ENCODE peak calls at places on chromosomes 13 and 19, in seven cellular contexts. Y is Panc1, O is AG04450, Z is IMR-90, E is pancreas, F is cardiac muscle cell, V is tibial artery. B is an unnamed sample.

GRCh38 chr19:48638831-48639381 is 1.7 kb upstream of the DBP start:
- DNase-seq in F (no peak), Y (no peak), V (peak; percentile 73), O (no peak), E (peak; percentile 65), Z (no peak), B (no peak)

GRCh38 chr13:46603165-46603603 is 50.2 kb downstream of the LRCH1 start:
- DNase-seq in O (no peak), Y (no peak), E (no peak), F (peak; percentile 44), V (no peak), Z (no peak), B (no peak)

GRCh38 chr19:16398530-16399241 is 73.1 kb downstream of the EPS15L1 start:
- DNase-seq in O (no peak), E (no peak), Y (no peak), F (peak; percentile 53), V (no peak), Z (peak; percentile 12), B (no peak)

GRCh38 chr13:34587586-34587985 is 354.5 kb upstream of the NBEA start:
- DNase-seq in O (no peak), E (no peak), F (peak; percentile 35), Y (no peak), V (no peak), Z (no peak), B (no peak)

GRCh38 chr13:79481685-79482052 is 714 bp downstream of the NDFIP2 start:
- DNase-seq in E (no peak), Y (no peak), O (no peak), Z (no peak), V (no peak), F (no peak), B (no peak)

GRCh38 chr13:21812192-21812626 is 141.3 kb downstream of the FGF9 start:
- DNase-seq in O (no peak), F (no peak), E (no peak), Y (no peak), V (no peak), Z (no peak), B (no peak)

GRCh38 chr13:66036024-66036614 is 1194.0 kb downstream of the PCDH9 start:
- DNase-seq in O (no peak), V (no peak), F (peak; percentile 38), Z (peak; percentile 4), E (no peak), Y (no peak), B (no peak)

GRCh38 chr13:53201454-53202225 is 173.0 kb downstream of the OLFM4 start:
- DNase-seq in Y (no peak), E (peak; percentile 76), O (no peak), Z (no peak), V (no peak), F (peak; percentile 7), B (no peak)

GRCh38 chr19:29454109-29454508 is 71.7 kb upstream of the VSTM2B start:
- DNase-seq in O (no peak), F (no peak), Z (no peak), Y (no peak), E (no peak), V (no peak), B (peak; percentile 7)

GRCh38 chr13:70758932-70759331 is 650.7 kb upstream of the KLHL1 start:
- DNase-seq in Z (no peak), V (no peak), F (no peak), E (no peak), Y (no peak), O (no peak), B (no peak)

GRCh38 chr13:110950356-110950755 is 35.5 kb upstream of the ANKRD10 start:
- DNase-seq in Z (no peak), E (no peak), Y (no peak), O (no peak), F (no peak), V (no peak), B (no peak)

GRCh38 chr13:49569993-49570689 is 15.2 kb downstream of the RCBTB1 start:
- DNase-seq in E (no peak), Z (no peak), Y (no peak), V (no peak), O (no peak), F (no peak), B (no peak)

GRCh38 chr13:110759710-110760109 is 46.2 kb downstream of the ING1 start:
- DNase-seq in F (peak; percentile 63), E (no peak), O (no peak), Y (no peak), Z (peak; percentile 87), V (no peak), B (no peak)

GRCh38 chr13:47898080-47898479 is 103.0 kb downstream of the SUCLA2 start:
- DNase-seq in E (no peak), V (no peak), F (no peak), Z (no peak), Y (no peak), O (no peak), B (no peak)

GRCh38 chr13:114282143-114282685 is 813 bp downstream of the UPF3A start:
- DNase-seq in O (no peak), F (no peak), V (peak; percentile 70), E (peak; percentile 75), Z (peak; percentile 65), Y (no peak), B (peak; percentile 39)

GRCh38 chr19:7562646-7563393 is 27.3 kb downstream of the PNPLA6 start:
- DNase-seq in F (peak; percentile 12), Z (no peak), Y (no peak), E (no peak), V (no peak), O (no peak), B (no peak)

GRCh38 chr19:1837625-1838105 is 10.6 kb downstream of the REXO1 start:
- DNase-seq in O (no peak), V (no peak), E (peak; percentile 84), Z (no peak), F (peak; percentile 38), Y (no peak), B (no peak)

DNA sequence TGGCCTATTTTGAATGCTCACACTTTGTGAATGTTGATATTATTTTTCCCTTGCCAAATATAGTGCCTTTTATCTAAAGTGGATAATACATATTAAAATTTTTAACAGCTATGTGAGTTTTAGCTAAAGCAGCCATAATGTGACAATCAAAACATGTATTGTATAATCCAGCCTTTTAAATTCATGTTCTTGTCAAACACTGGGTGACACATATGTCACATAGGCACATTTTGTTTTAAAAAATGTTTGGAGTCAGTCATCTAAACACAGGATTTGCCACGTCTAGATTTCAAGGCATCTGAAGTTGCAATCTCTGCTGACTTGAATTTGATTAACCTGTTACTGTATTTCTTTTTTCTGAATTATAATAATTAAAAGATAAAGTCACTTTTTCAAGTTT is 1256.5 kb downstream of the SLITRK1 start:
- DNase-seq in E (no peak), Z (no peak), F (no peak), O (no peak), Y (no peak), V (no peak), B (no peak)
- TF ChIP-seq CTCF in E (no peak), Z (no peak), F (no peak), O (no peak), Y (no peak), V (no peak), B (no peak)

DNA sequence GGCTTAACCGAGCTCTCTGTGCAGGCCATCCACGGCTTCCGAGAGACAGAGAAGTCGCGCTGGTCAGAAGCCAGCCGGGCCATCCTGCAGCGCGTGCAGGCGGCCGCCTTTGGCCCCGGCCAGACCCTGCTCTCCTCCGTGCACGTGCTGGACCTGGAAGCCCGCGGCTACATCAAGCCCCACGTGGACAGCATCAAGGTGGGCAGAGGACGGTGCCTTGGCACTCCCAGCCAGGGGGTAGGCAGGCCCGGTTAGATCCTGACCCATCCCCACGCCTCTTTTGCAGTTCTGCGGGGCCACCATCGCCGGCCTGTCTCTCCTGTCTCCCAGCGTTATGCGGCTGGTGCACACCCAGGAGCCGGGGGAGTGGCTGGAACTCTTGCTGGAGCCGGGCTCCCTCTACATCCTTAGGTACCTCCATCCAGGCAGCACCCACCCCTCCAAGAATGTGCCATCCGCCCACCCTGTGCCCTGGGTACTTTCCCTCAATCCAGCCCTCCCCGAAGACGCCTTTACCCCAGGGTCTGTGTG is 1.5 kb downstream of the PSPN start:
- DNase-seq in Z (no peak), Y (no peak), F (no peak), O (no peak), V (no peak), E (peak; percentile 61), B (no peak)
- H3K4me3 ChIP-seq in Z (no peak overlapping the region), Y (peak overlapping the region; percentile 38), F (no peak overlapping the region), O (peak overlapping the region; percentile 64), V (peak overlapping the region; percentile 88), E (no peak overlapping the region), B (no peak overlapping the region)

DNA sequence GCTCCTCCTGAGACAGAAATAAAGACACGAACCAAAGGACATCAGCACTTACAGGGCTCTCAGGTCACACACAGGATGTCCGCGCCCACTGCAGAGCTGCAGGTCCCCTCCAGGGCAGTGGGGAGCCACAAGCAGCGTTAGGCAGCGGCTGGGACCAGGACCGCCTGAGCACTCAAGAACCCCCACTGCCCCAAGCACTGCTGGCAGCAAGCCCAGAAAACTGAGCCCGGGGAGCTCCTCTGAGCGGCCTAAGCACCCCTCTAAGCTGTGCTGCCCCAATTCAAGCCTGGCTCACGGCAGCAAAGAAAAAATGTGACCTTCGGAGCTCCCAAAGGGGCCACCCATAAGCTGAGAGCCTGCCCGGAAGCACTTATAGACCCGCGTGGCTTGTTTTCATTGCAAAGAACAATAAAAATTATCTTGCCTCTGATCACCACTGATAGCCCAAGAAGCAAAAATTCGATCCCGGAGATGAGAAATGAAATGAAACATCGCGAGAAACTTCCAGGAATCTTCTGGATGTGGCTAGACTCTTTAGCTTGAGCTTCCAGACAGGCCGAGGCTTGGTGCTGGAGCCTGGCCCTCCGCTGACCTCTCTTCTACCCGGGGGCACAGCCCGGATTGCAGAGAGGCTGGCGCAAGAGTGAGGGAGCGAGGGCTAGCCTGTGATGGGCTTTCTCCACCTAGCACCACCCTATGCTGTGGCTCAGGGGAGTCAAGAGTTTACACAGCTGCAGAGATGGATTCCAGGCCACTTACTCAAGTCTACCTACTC is 6.3 kb downstream of the DPP9 start:
- DNase-seq in Z (peak; percentile 70), O (no peak), V (no peak), E (no peak), Y (no peak), F (peak; percentile 54), B (peak; percentile 73)
- H3K27ac ChIP-seq in Z (no peak overlapping the region), O (peak overlapping the region; percentile 39), V (no peak overlapping the region), E (no peak overlapping the region), Y (peak overlapping the region; percentile 78), F (no peak overlapping the region), B (peak overlapping the region; percentile 61)

GRCh38 chr19:15074371-15074770 is 7.6 kb upstream of the OR1I1 start:
- DNase-seq in Y (no peak), O (no peak), V (no peak), Z (no peak), F (peak; percentile 8), E (no peak), B (no peak)

GRCh38 chr19:15075801-15076200 is 6.2 kb upstream of the OR1I1 start:
- DNase-seq in V (no peak), O (no peak), F (no peak), E (no peak), Z (no peak), Y (no peak), B (no peak)

DNA sequence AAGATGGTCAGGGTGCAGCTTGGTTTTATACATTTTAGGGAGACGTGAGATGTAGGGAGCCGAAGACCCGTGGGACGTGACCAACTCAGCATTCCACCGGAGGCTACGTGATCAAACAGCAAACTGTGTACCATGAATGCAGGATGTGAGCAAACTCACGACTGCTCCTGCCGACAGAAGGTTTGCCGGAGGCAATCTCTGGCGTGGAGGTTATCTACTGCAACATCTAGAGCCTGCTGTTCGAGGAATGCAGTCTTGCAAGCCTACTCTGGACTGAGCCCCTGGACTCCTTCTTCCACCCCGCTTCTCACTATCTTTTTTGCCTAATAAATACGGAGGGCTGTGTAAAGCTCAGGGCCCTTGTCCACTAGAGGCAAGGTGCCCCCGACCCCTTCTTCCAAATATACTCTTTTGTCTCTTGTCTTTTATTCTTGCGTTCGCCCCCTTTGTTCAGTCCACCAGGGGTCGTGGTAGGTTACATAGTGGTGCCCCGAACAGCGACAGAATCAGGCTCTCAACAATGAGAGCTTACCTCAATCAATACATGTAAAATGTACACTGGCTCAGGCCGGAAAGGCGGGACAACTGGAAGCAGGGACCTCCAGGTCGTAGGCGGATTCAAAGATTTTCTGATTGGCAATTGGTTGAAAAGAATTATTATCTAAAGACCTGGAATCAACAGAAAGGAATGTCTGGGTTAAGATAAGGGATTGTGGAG is 8.9 kb upstream of the OR1I1 start:
- DNase-seq in E (no peak), F (no peak), O (no peak), V (no peak), Y (no peak), Z (no peak), B (no peak)
- TF ChIP-seq CTCF in E (no peak), F (no peak), O (no peak), V (no peak), Y (peak; percentile 73), Z (no peak), B (no peak)